ENCODE peak calls at places on chromosomes 3 and 15, in six cellular contexts. K is cardiac muscle cell; I is HCT116; T is CD8-positive, alpha-beta memory T cell; F is mammary epithelial cell; Z is psoas muscle. N is an unnamed sample.

GRCh38 chr3:40008796-40009195 is 199.4 kb downstream of the MYRIP start:
- DNase-seq in I (no peak), F (no peak), Z (no peak), T (no peak), K (no peak), N (no peak)

GRCh38 chr3:107271787-107272387 is 105.4 kb upstream of the CCDC54 start:
- DNase-seq in Z (no peak), F (peak; percentile 35), K (peak; percentile 55), I (peak; percentile 19), T (no peak), N (no peak)

GRCh38 chr3:127424766-127425504 is 137.1 kb upstream of the PRR20G start:
- DNase-seq in F (no peak), I (no peak), T (no peak), K (no peak), Z (no peak), N (no peak)

GRCh38 chr3:12198301-12198700 is 39.6 kb upstream of the TIMP4 start:
- DNase-seq in F (peak; percentile 50), I (no peak), K (peak; percentile 83), Z (no peak), T (no peak), N (no peak)

GRCh38 chr3:50652709-50653108 is 22.0 kb upstream of the DOCK3 start:
- DNase-seq in F (peak; percentile 36), T (peak; percentile 71), Z (peak; percentile 80), I (no peak), K (no peak), N (no peak)

GRCh38 chr3:155912574-155913190 is 42.2 kb downstream of the GMPS start:
- DNase-seq in F (no peak), T (no peak), I (no peak), K (peak; percentile 28), Z (no peak), N (no peak)

GRCh38 chr3:116579843-116580242 is 129.7 kb upstream of the TUSC7 start:
- DNase-seq in Z (no peak), F (no peak), K (peak; percentile 3), I (no peak), T (no peak), N (no peak)

GRCh38 chr3:121463745-121464144 is 82.0 kb downstream of the POLQ start:
- DNase-seq in F (no peak), Z (no peak), I (no peak), T (no peak), K (no peak), N (no peak)

GRCh38 chr3:139319428-139320402 is 24.1 kb upstream of the MRPS22 start:
- DNase-seq in F (no peak), T (no peak), Z (no peak), K (peak; percentile 46), I (no peak), N (peak; percentile 61)

GRCh38 chr3:188595890-188596376 is 442.0 kb downstream of the LPP start:
- DNase-seq in F (peak; percentile 75), I (no peak), T (no peak), K (peak; percentile 67), Z (no peak), N (no peak)

GRCh38 chr15:83398591-83398990 is 48.5 kb upstream of the SH3GL3 start:
- DNase-seq in I (no peak), K (peak; percentile 24), Z (no peak), T (no peak), F (peak; percentile 26), N (no peak)

GRCh38 chr3:197795200-197795599 is 4.1 kb downstream of the LRCH3 start:
- DNase-seq in F (peak; percentile 71), K (peak; percentile 71), I (no peak), Z (no peak), T (no peak), N (no peak)

GRCh38 chr3:71724584-71725278 is 471 bp downstream of the EIF4E3 start:
- DNase-seq in F (peak; percentile 21), T (peak; percentile 51), K (peak; percentile 13), I (no peak), Z (peak; percentile 86), N (no peak)

GRCh38 chr15:69699096-69699495 is 246.5 kb downstream of the RPLP1 start:
- DNase-seq in Z (no peak), F (no peak), K (no peak), T (no peak), I (no peak), N (no peak)

GRCh38 chr3:191366675-191367074 is 36.3 kb upstream of the UTS2B start:
- DNase-seq in F (no peak), K (peak; percentile 46), Z (no peak), T (no peak), I (no peak), N (no peak)

GRCh38 chr3:156184156-156184555 is 63.8 kb downstream of the KCNAB1 start:
- DNase-seq in I (no peak), K (no peak), T (no peak), F (no peak), Z (no peak), N (no peak)

GRCh38 chr15:77717592-77717991 is 84.9 kb upstream of the LINGO1 start:
- DNase-seq in I (no peak), T (no peak), Z (no peak), F (no peak), K (no peak), N (no peak)

DNA sequence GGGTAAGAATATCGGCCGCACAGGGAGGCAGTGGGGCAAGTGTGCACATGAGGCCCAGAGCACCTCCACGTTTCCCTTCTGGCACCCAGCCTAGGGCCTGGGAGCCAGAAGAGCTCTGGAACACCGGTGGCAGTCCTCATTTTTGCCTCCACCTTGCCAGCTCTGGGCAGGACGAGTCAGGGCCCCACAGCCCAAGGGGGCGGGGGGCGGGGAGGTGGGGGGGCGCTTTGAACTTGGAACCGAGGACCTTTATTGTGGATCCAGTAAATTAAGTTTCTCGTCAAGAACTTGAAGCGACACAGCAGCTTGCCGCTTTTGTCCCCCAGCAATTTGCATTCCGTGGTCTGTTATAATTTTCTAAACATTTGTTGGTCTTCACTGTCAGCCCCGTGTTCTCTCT is 66.8 kb downstream of the SLC6A11 start:
- DNase-seq in F (no peak), I (no peak), Z (no peak), K (no peak), T (no peak), N (no peak)
- H3K4me1 ChIP-seq in F (peaks cover 15% of the 10 kb centered on the region), I (no peaks in the 10 kb centered on the region), Z (no peaks in the 10 kb centered on the region), K (no peaks in the 10 kb centered on the region), T (no peaks in the 10 kb centered on the region), N (no peaks in the 10 kb centered on the region)

DNA sequence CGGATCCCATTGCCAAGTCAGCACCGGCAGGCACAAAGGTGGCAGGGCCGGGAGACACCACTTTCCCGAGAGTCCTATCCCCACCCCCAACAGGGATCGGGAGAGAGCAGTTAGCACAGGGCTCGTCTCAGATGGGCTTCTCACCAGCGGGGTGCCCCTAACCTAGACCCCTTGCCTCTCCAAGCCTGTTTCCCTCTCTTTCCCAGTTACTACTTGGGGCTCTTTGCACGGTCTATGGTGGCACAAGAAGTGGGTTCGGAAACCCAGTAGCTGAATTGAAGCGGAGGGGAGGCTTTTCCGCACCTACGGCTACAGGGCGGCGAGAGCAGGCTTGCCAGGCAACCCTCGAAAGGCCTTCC is 383 bp upstream of the EFCC1 start:
- DNase-seq in F (no peak), I (no peak), K (no peak), Z (no peak), T (no peak), N (no peak)
- H3K4me3 ChIP-seq in F (no peak overlapping the region), I (no peak overlapping the region), K (peak overlapping the region; percentile 37), Z (peak overlapping the region; percentile 67), T (no peak overlapping the region), N (no peak overlapping the region)

DNA sequence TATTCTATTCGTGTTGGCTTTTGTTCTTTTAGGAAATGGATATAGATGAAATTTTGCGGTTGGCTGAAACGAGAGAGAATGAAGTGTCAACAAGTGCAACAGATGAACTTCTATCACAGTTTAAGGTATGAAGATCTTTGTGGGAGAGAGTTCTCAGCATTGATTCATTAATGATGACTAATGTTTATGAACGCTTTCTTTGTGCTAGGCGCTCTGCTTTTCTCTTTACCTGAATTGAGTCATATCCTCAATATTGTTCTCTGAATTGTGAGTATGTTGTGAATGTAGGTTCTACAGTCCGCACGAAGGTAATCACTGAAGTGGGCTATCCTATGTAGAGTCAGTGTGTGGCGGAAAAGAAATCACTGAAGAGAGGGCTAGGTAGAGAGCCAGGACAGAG is 81.2 kb downstream of the CHD2 start:
- DNase-seq in I (peak; percentile 28), K (no peak), Z (no peak), T (no peak), F (peak; percentile 96), N (no peak)
- H3K36me3 ChIP-seq in I (peaks cover 82% of the 10 kb centered on the region), K (peaks cover 83% of the 10 kb centered on the region), Z (peaks cover 90% of the 10 kb centered on the region), T (peaks cover 68% of the 10 kb centered on the region), F (peaks cover 61% of the 10 kb centered on the region), N (peaks cover 72% of the 10 kb centered on the region)

GRCh38 chr3:129595544-129596193 is 10.8 kb downstream of the PLXND1 start:
- DNase-seq in I (no peak), T (no peak), K (no peak), Z (no peak), F (no peak), N (no peak)
- H3K4me1 ChIP-seq in I (peaks cover 10% of the 10 kb centered on the region), T (peaks cover 25% of the 10 kb centered on the region), K (peaks cover 36% of the 10 kb centered on the region), Z (peaks cover 52% of the 10 kb centered on the region), F (no peaks in the 10 kb centered on the region), N (peaks cover 4% of the 10 kb centered on the region)

GRCh38 chr3:128548426-128549282 is 55.7 kb upstream of the GATA2 start:
- DNase-seq in T (no peak), K (peak; percentile 83), Z (no peak), I (no peak), F (no peak), N (no peak)
- H3K4me3 ChIP-seq in T (no peak overlapping the region), K (no peak overlapping the region), Z (no peak overlapping the region), I (no peak overlapping the region), F (no peak overlapping the region), N (no peak overlapping the region)